ENCODE peak calls at places on chromosomes 13 and 19, in eight cellular contexts. P is CD8-positive, alpha-beta T cell; G is CD8-positive, alpha-beta memory T cell; J is PC-3; N is lung; L is uterus; O is upper lobe of right lung; C is GM23248. I is an unnamed sample. For H3K4me1, the result is how much of the 10 kb centered on the place peaks cover.

GRCh38 chr13:30932481-30933333 is at the start of gene TEX26:
- DNase-seq in P (no peak), G (no peak), J (no peak), N (no peak), L (no peak), O (no peak), C (no peak), I (peak)

GRCh38 chr13:114077938-114078335 is 54.5 kb downstream of the RASA3 start:
- DNase-seq in P (no peak), G (no peak), J (no peak), N (no peak), L (peak), O (peak), C (peak), I (peak)

GRCh38 chr13:107210216-107211010 is 642.5 kb upstream of the ARGLU1 start:
- DNase-seq in P (no peak), G (no peak), J (no peak), N (no peak), L (no peak), O (no peak), C (peak), I (no peak)

GRCh38 chr13:99969934-99970760 is 1.4 kb downstream of the ZIC5 start:
- DNase-seq in P (no peak), G (peak), J (no peak), N (no peak), L (no peak), O (no peak), C (peak), I (no peak)

GRCh38 chr19:3944018-3944721 is 11.3 kb downstream of the NMRK2 start:
- DNase-seq in P (no peak), G (no peak), J (no peak), N (no peak), L (no peak), O (no peak), C (no peak), I (no peak)

GRCh38 chr19:39913682-39914333 is 20.6 kb downstream of the FCGBP start:
- DNase-seq in P (no peak), G (no peak), J (no peak), N (no peak), L (no peak), O (peak), C (no peak), I (no peak)

GRCh38 chr19:29245221-29245620 is 32.3 kb upstream of the UQCRFS1 start:
- DNase-seq in P (no peak), G (no peak), J (no peak), N (no peak), L (no peak), O (no peak), C (peak), I (no peak)

GRCh38 chr13:98461525-98462240 is 115.2 kb downstream of the STK24 start:
- DNase-seq in P (no peak), G (no peak), J (no peak), N (no peak), L (no peak), O (peak), C (no peak), I (no peak)

GRCh38 chr13:65784088-65784816 is 1445.9 kb downstream of the PCDH9 start:
- DNase-seq in P (no peak), G (no peak), J (no peak), N (no peak), L (no peak), O (no peak), C (no peak), I (no peak)

GRCh38 chr13:44388427-44388826 is 14.8 kb downstream of the SERP2 start:
- DNase-seq in P (no peak), G (no peak), J (no peak), N (no peak), L (no peak), O (no peak), C (no peak), I (no peak)

GRCh38 chr13:110017379-110017778 is 231.0 kb upstream of the IRS2 start:
- DNase-seq in P (no peak), G (no peak), J (peak), N (no peak), L (no peak), O (no peak), C (peak), I (no peak)

GRCh38 chr13:40120781-40121180 is 465.3 kb downstream of the COG6 start:
- DNase-seq in P (no peak), G (no peak), J (no peak), N (no peak), L (no peak), O (no peak), C (peak), I (no peak)

GRCh38 chr13:114259374-114259773 is 22.0 kb upstream of the UPF3A start:
- DNase-seq in P (no peak), G (no peak), J (no peak), N (no peak), L (no peak), O (no peak), C (no peak), I (no peak)

GRCh38 chr13:114339779-114340534 is 25.7 kb downstream of the CHAMP1 start:
- DNase-seq in P (peak), G (peak), J (peak), N (no peak), L (no peak), O (no peak), C (peak), I (no peak)

GRCh38 chr19:5271145-5271544 is 69.5 kb downstream of the PTPRS start:
- DNase-seq in P (no peak), G (no peak), J (peak), N (no peak), L (no peak), O (no peak), C (peak), I (no peak)

GRCh38 chr19:32343550-32344262 is 1.7 kb upstream of the ZNF507 start:
- DNase-seq in P (no peak), G (no peak), J (peak), N (no peak), L (no peak), O (no peak), C (no peak), I (no peak)

GRCh38 chr19:459724-460511 is 915 bp downstream of the SHC2 start:
- DNase-seq in P (no peak), G (peak), J (peak), N (peak), L (peak), O (peak), C (peak), I (peak)

GRCh38 chr13:26221399-26221720 is 754 bp downstream of the RNF6 start:
- DNase-seq in P (no peak), G (no peak), J (no peak), N (no peak), L (no peak), O (no peak), C (no peak), I (no peak)

GRCh38 chr13:74136089-74136658 is 2.0 kb upstream of the KLF12 start:
- DNase-seq in P (no peak), G (peak), J (peak), N (no peak), L (peak), O (peak), C (peak), I (peak)

GRCh38 chr13:40546047-40546446 is 120.4 kb downstream of the FOXO1 start:
- DNase-seq in P (no peak), G (no peak), J (no peak), N (no peak), L (no peak), O (no peak), C (no peak), I (no peak)

GRCh38 chr13:37382156-37382555 is 216.4 kb downstream of the POSTN start:
- DNase-seq in P (no peak), G (no peak), J (no peak), N (no peak), L (no peak), O (no peak), C (no peak), I (no peak)

GRCh38 chr19:41373993-41374392 is 2.3 kb upstream of the TMEM91 start:
- DNase-seq in P (no peak), G (no peak), J (no peak), N (peak), L (peak), O (peak), C (peak), I (peak)

GRCh38 chr13:33789067-33789606 is 28.8 kb upstream of the RFC3 start:
- DNase-seq in P (no peak), G (no peak), J (no peak), N (no peak), L (no peak), O (no peak), C (no peak), I (no peak)

GRCh38 chr13:40306817-40307216 is 359.6 kb downstream of the FOXO1 start:
- DNase-seq in P (no peak), G (no peak), J (no peak), N (no peak), L (no peak), O (no peak), C (peak), I (no peak)

GRCh38 chr19:3062165-3063105 is at the start of gene TLE5:
- DNase-seq in P (peak), G (peak), J (peak), N (peak), L (peak), O (peak), C (peak), I (peak)

GRCh38 chr19:6126335-6126974 is 9.0 kb upstream of the ACSBG2 start:
- DNase-seq in P (no peak), G (no peak), J (peak), N (no peak), L (no peak), O (no peak), C (peak), I (no peak)

GRCh38 chr13:83216521-83217245 is 665.6 kb downstream of the SLITRK1 start:
- DNase-seq in P (no peak), G (no peak), J (no peak), N (no peak), L (no peak), O (no peak), C (peak), I (no peak)

GRCh38 chr19:55643003-55643732 is at the start of gene ZNF581:
- DNase-seq in P (peak), G (peak), J (peak), N (peak), L (peak), O (peak), C (peak), I (peak)

GRCh38 chr19:34254552-34255432 is at the start of gene GARRE1:
- DNase-seq in P (peak), G (peak), J (no peak), N (no peak), L (peak), O (peak), C (peak), I (no peak)

GRCh38 chr19:32289566-32290210 is 55.7 kb upstream of the ZNF507 start:
- DNase-seq in P (no peak), G (no peak), J (no peak), N (no peak), L (no peak), O (no peak), C (no peak), I (no peak)

GRCh38 chr13:100825551-100825950 is 151.0 kb upstream of the TMTC4 start:
- DNase-seq in P (no peak), G (no peak), J (peak), N (no peak), L (no peak), O (no peak), C (peak), I (no peak)

GRCh38 chr19:10193666-10194499 is 870 bp downstream of the DNMT1 start:
- DNase-seq in P (peak), G (peak), J (peak), N (no peak), L (no peak), O (no peak), C (peak), I (no peak)

GRCh38 chr19:18156841-18157464 is 4.0 kb downstream of the PIK3R2 start:
- DNase-seq in P (no peak), G (no peak), J (peak), N (peak), L (peak), O (peak), C (peak), I (peak)

GRCh38 chr19:47227347-47228167 is 3.4 kb downstream of the BBC3 start:
- DNase-seq in P (peak), G (peak), J (peak), N (peak), L (peak), O (peak), C (peak), I (peak)

DNA sequence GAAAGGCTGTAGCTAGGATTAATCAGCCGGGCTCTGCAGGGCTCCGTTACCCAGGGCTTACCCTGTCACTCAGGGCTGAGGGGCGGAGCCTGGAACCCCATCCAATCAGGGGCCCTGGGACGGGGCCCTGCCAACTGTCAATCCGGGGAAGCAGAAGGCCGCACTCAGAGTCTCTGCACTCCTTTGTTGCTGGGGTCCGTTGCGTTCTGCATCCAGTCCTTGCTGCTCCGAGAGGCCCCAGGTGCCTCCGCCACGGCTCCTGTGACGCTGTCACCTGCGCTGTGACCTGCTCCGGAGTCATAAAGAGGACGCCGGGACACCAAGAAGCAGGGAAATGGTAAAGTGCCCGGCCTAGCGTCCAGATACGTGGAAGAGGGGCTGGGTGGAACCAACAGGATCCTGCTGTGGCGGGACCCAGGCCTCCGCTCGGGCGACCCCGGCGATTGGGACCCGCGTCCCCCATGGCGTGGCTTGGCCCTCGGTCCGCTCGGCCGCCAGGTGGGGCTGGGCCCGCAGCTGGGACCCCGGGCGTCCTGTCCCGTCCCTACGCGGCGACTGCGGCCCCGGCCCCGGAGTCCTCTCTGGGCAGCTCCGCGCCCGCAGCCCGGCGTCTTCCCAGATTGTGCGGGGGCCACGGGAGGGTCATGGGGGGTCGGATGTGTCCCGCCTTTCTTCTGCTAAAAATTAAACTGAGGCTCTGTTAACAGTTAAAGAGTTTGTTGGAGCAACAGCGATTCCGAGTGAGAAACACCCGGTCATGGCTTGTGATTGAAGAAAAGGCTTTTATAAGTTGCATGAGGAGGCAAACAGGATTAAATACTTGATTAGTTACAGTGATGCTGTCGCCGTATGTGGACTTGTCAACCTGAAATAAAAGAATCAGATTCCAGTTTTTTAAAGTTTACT is at the start of gene ZNF491:
- DNase-seq in P (peak), G (peak), J (peak), N (peak), L (peak), O (peak), C (peak), I (peak)
- H3K27ac ChIP-seq in P (peak), G (no peak), J (no peak), N (peak), L (peak), O (peak), C (peak), I (no peak)

GRCh38 chr13:67557642-67558241 is 327.6 kb upstream of the PCDH9 start:
- DNase-seq in P (no peak), G (no peak), J (no peak), N (no peak), L (no peak), O (no peak), C (peak), I (no peak)

GRCh38 chr13:67549331-67549730 is 319.2 kb upstream of the PCDH9 start:
- DNase-seq in P (no peak), G (no peak), J (peak), N (no peak), L (no peak), O (no peak), C (no peak), I (no peak)

GRCh38 chr13:67554746-67555452 is 324.8 kb upstream of the PCDH9 start:
- DNase-seq in P (no peak), G (no peak), J (no peak), N (no peak), L (no peak), O (no peak), C (no peak), I (no peak)

GRCh38 chr13:67557118-67557517 is 327.0 kb upstream of the PCDH9 start:
- DNase-seq in P (no peak), G (no peak), J (no peak), N (no peak), L (no peak), O (no peak), C (no peak), I (no peak)

GRCh38 chr13:67554296-67554695 is 324.2 kb upstream of the PCDH9 start:
- DNase-seq in P (no peak), G (no peak), J (no peak), N (no peak), L (no peak), O (no peak), C (no peak), I (no peak)
- H3K4me1 ChIP-seq in P (under half), G (under half), J (under half), N (under half), L (under half), O (under half), C (under half), I (under half)

GRCh38 chr13:85847012-85847411 is 47.8 kb upstream of the SLITRK6 start:
- DNase-seq in P (no peak), G (no peak), J (no peak), N (no peak), L (no peak), O (no peak), C (no peak), I (no peak)

DNA sequence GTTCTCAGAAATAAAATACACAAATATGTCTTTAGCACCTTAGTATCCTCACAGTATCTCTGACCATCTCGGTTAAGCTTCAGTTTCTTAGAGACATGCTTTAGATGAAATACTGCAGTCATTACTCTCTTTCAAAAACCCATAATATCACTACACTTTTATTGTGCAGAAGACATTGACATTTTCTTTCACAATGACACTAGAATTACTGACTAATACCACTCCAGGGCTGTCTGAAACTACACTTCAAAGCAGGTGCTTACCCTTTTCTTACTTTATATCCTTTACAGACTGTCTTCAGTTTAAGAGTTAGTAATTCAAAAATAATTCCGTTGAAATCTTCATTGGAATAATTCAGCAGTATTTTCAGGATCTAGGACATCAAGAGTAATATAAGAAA is 42.2 kb upstream of the SLITRK6 start:
- DNase-seq in P (no peak), G (no peak), J (no peak), N (no peak), L (no peak), O (no peak), C (no peak), I (no peak)
- H3K4me3 ChIP-seq in P (no peak), G (no peak), J (no peak), N (no peak), L (no peak), O (no peak), C (no peak), I (no peak)

GRCh38 chr13:111165189-111165588 is 50.1 kb downstream of the ARHGEF7 start:
- DNase-seq in P (no peak), G (no peak), J (no peak), N (no peak), L (no peak), O (no peak), C (no peak), I (no peak)

GRCh38 chr13:111166882-111167281 is 51.8 kb downstream of the ARHGEF7 start:
- DNase-seq in P (no peak), G (peak), J (no peak), N (no peak), L (no peak), O (no peak), C (no peak), I (no peak)

GRCh38 chr13:111168116-111168515 is 53.0 kb downstream of the ARHGEF7 start:
- DNase-seq in P (no peak), G (no peak), J (no peak), N (no peak), L (no peak), O (no peak), C (no peak), I (no peak)

GRCh38 chr13:111167290-111167689 is 52.2 kb downstream of the ARHGEF7 start:
- DNase-seq in P (no peak), G (no peak), J (no peak), N (no peak), L (no peak), O (no peak), C (no peak), I (no peak)

DNA sequence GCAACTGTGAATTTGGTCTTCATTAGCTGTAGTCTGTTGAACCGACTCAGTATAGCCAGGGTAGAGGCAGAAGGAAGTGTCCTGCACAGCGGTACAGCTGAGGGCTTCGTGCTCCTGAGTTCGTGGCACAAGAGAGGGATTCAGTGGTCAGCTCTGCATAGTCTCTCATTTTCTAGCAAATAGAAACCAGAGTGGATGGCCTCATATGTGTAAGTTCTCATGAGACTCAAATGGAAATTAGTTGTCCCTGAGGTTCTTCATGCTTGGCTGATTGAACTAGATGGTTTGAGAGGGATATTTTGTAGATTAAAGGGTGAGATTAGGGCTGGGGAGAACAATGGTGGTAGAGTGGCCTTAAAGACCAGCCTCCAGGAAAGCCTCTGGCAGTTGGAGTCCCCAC is 50.5 kb downstream of the ARHGEF7 start:
- DNase-seq in P (no peak), G (no peak), J (no peak), N (no peak), L (no peak), O (no peak), C (no peak), I (no peak)
- H3K27ac ChIP-seq in P (no peak), G (no peak), J (no peak), N (no peak), L (no peak), O (no peak), C (no peak), I (no peak)

GRCh38 chr19:38219221-38219620 is 4.8 kb downstream of the DPF1 start:
- DNase-seq in P (no peak), G (no peak), J (no peak), N (no peak), L (no peak), O (no peak), C (no peak), I (no peak)
- H3K4me1 ChIP-seq in P (under half), G (under half), J (under half), N (under half), L (under half), O (under half), C (under half), I (under half)

I was measured in aorta.